ENCODE peak calls at places on chromosomes 12 and 14, in six cellular contexts. N is SK-N-SH, X is brain microvascular endothelial cell, R is upper lobe of right lung, J is hepatocyte, O is breast epithelium. Z is an unnamed sample.

GRCh38 chr14:100524933-100525243 is 62.3 kb downstream of the BEGAIN start:
- DNase-seq in N (no peak), X (peak; percentile 20), R (peak; percentile 42), J (peak; percentile 35), O (no peak), Z (no peak)

GRCh38 chr14:103735022-103735421 is 19.4 kb downstream of the ZFYVE21 start:
- DNase-seq in N (no peak), X (no peak), R (peak; percentile 50), J (no peak), O (no peak), Z (no peak)

GRCh38 chr12:119208626-119209061 is 29.9 kb downstream of the HSPB8 start:
- DNase-seq in N (no peak), X (peak; percentile 34), R (no peak), J (peak; percentile 84), O (peak; percentile 54), Z (no peak)

GRCh38 chr14:74134484-74134883 is 49.7 kb downstream of the LIN52 start:
- DNase-seq in N (no peak), X (no peak), R (no peak), J (peak; percentile 9), O (no peak), Z (no peak)

GRCh38 chr12:89353188-89353822 is 1.0 kb upstream of the DUSP6 start:
- DNase-seq in N (peak; percentile 94), X (peak; percentile 58), R (peak; percentile 92), J (peak; percentile 91), O (peak; percentile 74), Z (peak; percentile 61)

GRCh38 chr14:65850429-65851145 is 438.1 kb downstream of the FUT8 start:
- DNase-seq in N (peak; percentile 23), X (no peak), R (no peak), J (no peak), O (no peak), Z (no peak)

GRCh38 chr12:39012870-39013269 is 107.5 kb upstream of the CPNE8 start:
- DNase-seq in N (no peak), X (no peak), R (no peak), J (no peak), O (no peak), Z (no peak)

GRCh38 chr12:98256830-98257229 is 258.6 kb upstream of the TMPO start:
- DNase-seq in N (no peak), X (no peak), R (no peak), J (no peak), O (no peak), Z (no peak)

GRCh38 chr12:122738561-122738960 is 7.9 kb upstream of the HCAR1 start:
- DNase-seq in N (no peak), X (no peak), R (no peak), J (no peak), O (no peak), Z (no peak)

GRCh38 chr12:93323625-93324165 is 54.0 kb upstream of the NUDT4 start:
- DNase-seq in N (no peak), X (no peak), R (no peak), J (no peak), O (no peak), Z (no peak)

GRCh38 chr14:101476931-101477553 is 84.3 kb upstream of the DIO3 start:
- DNase-seq in N (no peak), X (no peak), R (peak; percentile 84), J (peak; percentile 83), O (peak; percentile 37), Z (no peak)

GRCh38 chr12:125140239-125140917 is 75.1 kb downstream of the AACS start:
- DNase-seq in N (no peak), X (no peak), R (no peak), J (no peak), O (no peak), Z (peak; percentile 5)

GRCh38 chr14:96624661-96625435 is 122.7 kb downstream of the PAPOLA start:
- DNase-seq in N (no peak), X (no peak), R (no peak), J (no peak), O (no peak), Z (no peak)

GRCh38 chr14:101600891-101601602 is 39.8 kb downstream of the DIO3 start:
- DNase-seq in N (no peak), X (no peak), R (no peak), J (no peak), O (peak; percentile 36), Z (no peak)

GRCh38 chr14:92844220-92844619 is 50.1 kb downstream of the GOLGA5 start:
- DNase-seq in N (no peak), X (no peak), R (no peak), J (no peak), O (no peak), Z (no peak)

GRCh38 chr12:130818381-130819247 is 20.4 kb downstream of the STX2 start:
- DNase-seq in N (peak; percentile 90), X (no peak), R (peak; percentile 90), J (peak; percentile 78), O (peak; percentile 64), Z (no peak)

GRCh38 chr14:54564799-54565235 is 2.1 kb upstream of the SAMD4A start:
- DNase-seq in N (no peak), X (peak; percentile 54), R (no peak), J (no peak), O (no peak), Z (no peak)

DNA sequence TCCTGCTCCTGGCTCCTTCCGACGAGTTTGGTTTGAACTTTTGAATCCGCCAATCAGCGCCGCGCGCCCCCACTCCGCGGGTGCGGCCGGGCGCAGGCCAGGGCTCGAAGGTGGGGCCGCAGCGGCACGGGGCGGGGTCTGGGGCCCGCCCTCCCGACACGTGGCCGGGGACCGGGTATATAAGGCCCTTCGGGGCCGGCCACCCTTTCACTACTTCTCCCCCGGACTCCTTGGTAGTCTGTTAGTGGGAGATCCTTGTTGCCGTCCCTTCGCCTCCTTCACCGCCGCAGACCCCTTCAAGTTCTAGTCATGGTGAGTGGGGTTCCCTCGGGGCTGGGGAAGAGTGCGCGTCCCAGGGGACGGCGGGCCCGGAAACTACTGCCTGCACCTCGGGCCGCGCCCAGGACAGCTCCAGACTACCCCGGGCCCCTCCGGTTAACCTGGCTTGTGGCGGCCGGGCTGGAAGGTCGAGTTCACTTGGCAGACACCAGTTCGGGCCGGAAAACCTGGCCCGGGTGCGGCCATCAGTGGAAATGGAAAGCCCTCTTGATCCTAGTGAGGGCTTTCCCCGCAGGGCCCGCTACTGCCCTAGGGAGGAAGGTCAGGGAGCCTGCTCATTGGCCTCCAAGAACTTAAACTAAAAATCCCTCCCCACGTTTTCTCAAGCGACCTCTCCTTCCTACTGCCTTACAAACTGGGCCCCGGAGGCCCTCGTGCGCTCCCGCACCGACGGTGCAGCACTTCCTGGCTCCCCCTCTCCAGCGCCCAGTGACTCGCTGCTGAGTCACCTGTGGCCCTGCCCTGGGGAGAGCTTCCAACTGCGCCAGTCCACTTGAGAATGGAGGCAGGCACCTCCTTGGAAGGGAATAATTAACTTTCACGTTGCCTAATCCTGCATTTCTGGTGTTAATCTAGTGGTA is at the start of gene TUBA1C:
- DNase-seq in N (no peak), X (peak; percentile 84), R (peak; percentile 98), J (peak; percentile 97), O (peak; percentile 90), Z (peak; percentile 86)
- TF ChIP-seq CTCF in N (no peak), X (no peak), R (no peak), J (no peak), O (no peak), Z (peak; percentile 19)

GRCh38 chr14:70753518-70753953 is 55.8 kb downstream of the MAP3K9 start:
- DNase-seq in N (no peak), X (no peak), R (peak; percentile 69), J (peak; percentile 56), O (no peak), Z (no peak)
- H3K4me3 ChIP-seq in N (no peak overlapping the region), X (no peak overlapping the region), R (no peak overlapping the region), J (no peak overlapping the region), O (no peak overlapping the region), Z (no peak overlapping the region)

GRCh38 chr14:20652996-20653975 is 11.8 kb upstream of the OR6S1 start:
- DNase-seq in N (no peak), X (peak; percentile 88), R (no peak), J (peak; percentile 59), O (no peak), Z (no peak)
- H3K27me3 ChIP-seq in N (peaks cover 72% of the 10 kb centered on the region), X (peaks cover 11% of the 10 kb centered on the region), R (peaks cover 73% of the 10 kb centered on the region), J (peaks cover 54% of the 10 kb centered on the region), O (peaks cover 56% of the 10 kb centered on the region), Z (peaks cover 39% of the 10 kb centered on the region)

DNA sequence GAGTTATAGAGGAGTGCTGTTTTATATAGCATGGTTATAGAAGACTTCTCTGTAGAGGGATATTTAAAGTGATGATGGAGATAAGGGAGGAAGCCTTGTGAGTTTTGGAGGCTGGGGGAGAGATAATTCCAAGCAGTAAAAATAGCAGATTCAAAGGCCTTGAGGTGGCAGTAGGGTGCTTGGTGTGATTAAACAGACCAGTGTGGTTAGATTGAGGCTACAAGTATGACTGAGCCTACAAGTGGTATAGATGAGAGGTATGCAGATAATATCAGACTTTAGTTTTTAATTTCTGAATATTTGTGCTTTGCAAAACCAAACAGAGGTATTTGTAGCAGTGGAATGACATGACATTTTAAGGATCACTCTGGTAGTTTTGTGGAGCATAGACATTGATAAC is 20.3 kb downstream of the FANCM start:
- DNase-seq in N (no peak), X (no peak), R (no peak), J (no peak), O (no peak), Z (no peak)
- TF ChIP-seq CTCF in N (no peak), X (peak; percentile 31), R (no peak), J (no peak), O (no peak), Z (no peak)

GRCh38 chr12:109762071-109762672 is 48.5 kb downstream of the FAM222A start:
- DNase-seq in N (no peak), X (no peak), R (peak; percentile 32), J (no peak), O (peak; percentile 31), Z (no peak)

GRCh38 chr12:109760031-109760929 is 46.7 kb downstream of the FAM222A start:
- DNase-seq in N (peak; percentile 22), X (no peak), R (peak; percentile 88), J (no peak), O (peak; percentile 57), Z (no peak)

GRCh38 chr12:109762673-109763191 is 49.1 kb downstream of the FAM222A start:
- DNase-seq in N (no peak), X (no peak), R (peak; percentile 43), J (no peak), O (no peak), Z (no peak)

GRCh38 chr12:109760930-109761630 is 47.5 kb downstream of the FAM222A start:
- DNase-seq in N (peak; percentile 23), X (no peak), R (peak; percentile 56), J (no peak), O (peak; percentile 45), Z (no peak)

DNA sequence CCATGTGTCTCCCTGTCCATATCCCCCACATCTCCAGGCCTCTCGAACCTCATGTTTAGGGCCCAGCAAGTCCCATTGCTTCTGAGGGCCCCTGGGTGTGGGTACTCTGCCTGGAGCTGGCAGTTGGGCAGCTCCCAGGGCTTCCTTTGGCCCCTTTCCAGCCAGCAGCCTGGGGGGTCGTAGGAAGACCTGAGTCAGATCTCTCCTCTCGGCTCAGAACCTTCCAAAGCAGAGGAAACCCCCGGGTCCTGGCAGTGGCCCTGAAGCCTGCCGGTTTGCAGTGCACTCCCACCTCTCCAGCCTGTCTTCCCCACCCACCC is 48.0 kb downstream of the FAM222A start:
- DNase-seq in N (peak; percentile 20), X (no peak), R (peak; percentile 35), J (no peak), O (peak; percentile 43), Z (no peak)
- H3K4me3 ChIP-seq in N (no peak overlapping the region), X (no peak overlapping the region), R (no peak overlapping the region), J (no peak overlapping the region), O (no peak overlapping the region), Z (no peak overlapping the region)

Z was measured in kidney epithelial cell.